ENCODE peak calls at places on chromosomes 11 and 22, in seven cellular contexts. R is upper lobe of left lung, A is GM12892, G is Panc1, M is GM12891, V is HCT116, I is breast epithelium. P is an unnamed sample.

GRCh38 chr11:10305262-10305963 is 540 bp downstream of the ADM start:
- DNase-seq in R (peak; percentile 64), A (no peak), G (no peak), M (no peak), V (no peak), I (no peak), P (no peak)

GRCh38 chr22:17159504-17159951 is 451 bp upstream of the HDHD5 start:
- DNase-seq in R (peak; percentile 49), A (no peak), G (no peak), M (peak; percentile 39), V (peak; percentile 54), I (no peak), P (no peak)

GRCh38 chr11:44340656-44341055 is 30.7 kb upstream of the ALX4 start:
- DNase-seq in R (no peak), A (no peak), G (no peak), M (no peak), V (no peak), I (no peak), P (no peak)

GRCh38 chr11:107988397-107989158 is 20.1 kb upstream of the CUL5 start:
- DNase-seq in R (peak; percentile 28), A (no peak), G (no peak), M (no peak), V (no peak), I (no peak), P (no peak)

GRCh38 chr22:34592341-34592740 is 473.6 kb upstream of the ISX start:
- DNase-seq in R (no peak), A (no peak), G (no peak), M (no peak), V (no peak), I (no peak), P (no peak)

GRCh38 chr11:74453373-74453975 is 13.9 kb downstream of the KCNE3 start:
- DNase-seq in R (peak; percentile 76), A (no peak), G (peak; percentile 61), M (peak; percentile 50), V (peak; percentile 65), I (no peak), P (no peak)

GRCh38 chr11:46504817-46505613 is 88.8 kb downstream of the AMBRA1 start:
- DNase-seq in R (no peak), A (no peak), G (no peak), M (no peak), V (no peak), I (no peak), P (no peak)

GRCh38 chr11:94885581-94885980 is 87.8 kb downstream of the CWC15 start:
- DNase-seq in R (no peak), A (no peak), G (no peak), M (no peak), V (no peak), I (no peak), P (no peak)

GRCh38 chr11:112273066-112273465 is 12.4 kb upstream of the PLET1 start:
- DNase-seq in R (no peak), A (no peak), G (no peak), M (no peak), V (no peak), I (no peak), P (no peak)

GRCh38 chr11:74397531-74398243 is 546 bp downstream of the PGM2L1 start:
- DNase-seq in R (peak; percentile 56), A (peak; percentile 14), G (no peak), M (peak; percentile 25), V (peak; percentile 48), I (no peak), P (no peak)

GRCh38 chr11:12900496-12900895 is 108.6 kb upstream of the RASSF10 start:
- DNase-seq in R (no peak), A (no peak), G (no peak), M (no peak), V (no peak), I (no peak), P (no peak)

GRCh38 chr22:22771696-22772377 is 115.8 kb upstream of the IGLL5 start:
- DNase-seq in R (no peak), A (no peak), G (no peak), M (no peak), V (no peak), I (no peak), P (peak; percentile 91)

GRCh38 chr11:108654994-108655631 is 9.8 kb upstream of the DDX10 start:
- DNase-seq in R (no peak), A (no peak), G (peak; percentile 51), M (no peak), V (peak; percentile 54), I (no peak), P (no peak)

GRCh38 chr11:109993786-109994185 is 99.4 kb upstream of the ZC3H12C start:
- DNase-seq in R (no peak), A (no peak), G (no peak), M (no peak), V (no peak), I (no peak), P (no peak)

GRCh38 chr11:68142028-68142412 is 20.8 kb upstream of the CHKA start:
- DNase-seq in R (peak; percentile 61), A (no peak), G (no peak), M (no peak), V (no peak), I (peak; percentile 74), P (no peak)

GRCh38 chr22:29769723-29770321 is 2.7 kb downstream of the UQCR10 start:
- DNase-seq in R (peak; percentile 64), A (no peak), G (no peak), M (no peak), V (no peak), I (no peak), P (no peak)

GRCh38 chr11:126450806-126451205 is 95.3 kb downstream of the ST3GAL4 start:
- DNase-seq in R (no peak), A (no peak), G (no peak), M (no peak), V (no peak), I (no peak), P (no peak)

GRCh38 chr11:1226981-1227550 is 4.2 kb downstream of the MUC5B start:
- DNase-seq in R (no peak), A (no peak), G (no peak), M (no peak), V (no peak), I (no peak), P (no peak)

GRCh38 chr22:30605449-30606110 is 1.4 kb upstream of the TCN2 start:
- DNase-seq in R (peak; percentile 53), A (no peak), G (no peak), M (no peak), V (peak; percentile 52), I (no peak), P (no peak)

GRCh38 chr22:47151064-47151463 is 388.6 kb downstream of the TBC1D22A start:
- DNase-seq in R (no peak), A (no peak), G (no peak), M (no peak), V (no peak), I (no peak), P (no peak)

GRCh38 chr11:72338266-72338665 is 94.3 kb upstream of the PHOX2A start:
- DNase-seq in R (no peak), A (no peak), G (no peak), M (no peak), V (no peak), I (no peak), P (no peak)

GRCh38 chr11:132858203-132858602 is 674.1 kb downstream of the OPCML start:
- DNase-seq in R (no peak), A (no peak), G (no peak), M (no peak), V (no peak), I (no peak), P (no peak)

GRCh38 chr11:29293825-29294224 is 723.0 kb downstream of the KCNA4 start:
- DNase-seq in R (no peak), A (no peak), G (no peak), M (no peak), V (peak; percentile 18), I (no peak), P (no peak)

GRCh38 chr11:125165664-125166346 is 1.3 kb downstream of the PKNOX2 start:
- DNase-seq in R (no peak), A (no peak), G (no peak), M (no peak), V (no peak), I (no peak), P (no peak)

GRCh38 chr11:92130432-92130831 is 94.2 kb upstream of the FAT3 start:
- DNase-seq in R (no peak), A (no peak), G (no peak), M (no peak), V (no peak), I (no peak), P (no peak)

GRCh38 chr22:46092646-46093410 is 57.5 kb upstream of the PPARA start:
- DNase-seq in R (no peak), A (no peak), G (no peak), M (no peak), V (no peak), I (no peak), P (no peak)
- TF ChIP-seq POLR2AphosphoS5 in R (no peak), A (no peak), G (peak; percentile 44), M (no peak), V (peak; percentile 9), I (no peak), P (no peak)

DNA sequence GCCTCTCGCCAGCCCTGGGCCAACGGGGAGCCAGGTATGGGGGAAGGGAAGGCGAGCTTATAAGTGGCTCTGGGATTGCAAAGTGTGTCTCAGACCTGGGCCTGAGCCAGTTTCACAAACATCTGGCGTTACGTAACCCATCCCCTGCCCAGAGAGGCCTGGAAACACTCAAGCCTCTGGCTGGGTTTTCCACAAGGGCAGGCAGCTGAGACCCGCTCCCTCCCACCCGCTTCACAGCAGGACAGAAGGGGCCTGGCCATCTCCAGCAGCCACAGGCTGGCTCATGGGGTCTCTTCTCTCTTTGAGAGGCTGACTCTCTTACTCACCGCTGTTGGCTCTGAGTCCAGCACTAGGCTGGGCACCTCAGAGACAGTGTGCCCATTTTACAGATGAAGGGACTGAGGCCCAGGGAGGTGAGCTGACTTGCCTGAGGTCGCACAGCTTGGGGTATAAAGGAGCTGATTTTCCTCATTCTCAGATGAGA is 44.5 kb downstream of the TRIOBP start:
- DNase-seq in R (peak; percentile 93), A (no peak), G (no peak), M (no peak), V (no peak), I (no peak), P (no peak)
- TF ChIP-seq POLR2AphosphoS5 in R (peak; percentile 84), A (no peak), G (no peak), M (no peak), V (peak; percentile 10), I (peak; percentile 97), P (peak; percentile 70)

GRCh38 chr11:40054631-40055030 is 1404.8 kb downstream of the LRRC4C start:
- DNase-seq in R (no peak), A (no peak), G (no peak), M (no peak), V (no peak), I (no peak), P (no peak)
- TF ChIP-seq POLR2AphosphoS5 in R (no peak), A (no peak), G (no peak), M (no peak), V (no peak), I (no peak), P (no peak)

DNA sequence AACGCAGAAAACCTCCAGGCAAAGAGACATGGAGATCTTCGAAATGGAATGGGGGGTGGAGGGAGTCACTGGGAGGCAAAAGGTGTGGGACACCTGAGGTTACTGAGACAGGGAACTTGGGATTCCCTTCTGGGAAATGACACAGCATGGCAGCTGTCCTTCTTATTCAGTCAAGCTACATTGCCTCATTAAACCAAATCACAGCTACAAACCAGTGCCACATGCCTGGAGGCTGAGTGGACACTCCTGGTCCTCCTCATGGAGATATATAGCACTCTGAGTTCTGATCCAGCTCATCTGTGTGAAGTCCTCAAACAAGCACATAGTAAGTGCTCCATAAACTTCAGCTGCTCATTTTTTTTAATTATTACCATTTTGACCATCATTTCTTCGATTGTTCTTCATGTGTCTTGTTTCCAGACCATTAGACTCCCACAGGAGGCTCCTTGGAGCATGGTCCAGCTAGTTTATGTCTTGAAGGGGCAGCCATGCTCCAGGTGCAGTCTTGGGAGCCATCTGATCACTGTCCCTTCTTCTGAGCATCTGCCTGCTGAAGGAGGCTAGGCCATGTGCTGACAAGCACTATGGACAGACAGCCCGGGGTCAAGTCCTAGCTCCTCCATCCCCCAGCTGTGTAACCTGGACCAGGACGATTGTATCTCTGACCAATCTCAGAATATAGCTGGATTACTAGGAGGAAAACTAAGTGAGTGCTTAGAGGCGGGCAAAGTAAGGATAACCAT is 9.7 kb upstream of the FXYD2 start:
- DNase-seq in R (no peak), A (no peak), G (no peak), M (no peak), V (no peak), I (no peak), P (no peak)
- TF ChIP-seq POLR2AphosphoS5 in R (no peak), A (no peak), G (no peak), M (no peak), V (no peak), I (no peak), P (no peak)

P was measured in vagina.